ENCODE peak calls at places on chromosomes 4 and X, in five cellular contexts. H is NB4; L is activated CD4-positive, alpha-beta T cell treated with anti-CD3 and anti-CD28 coated beads, Interleukin-2, amount 10 ng/mL, durations not matched to agents 7 days and 5 days; K is GM10248; S is HT-29. Y is an unnamed sample.

GRCh38 chr4:107444-108429 is 16.6 kb upstream of the ZNF718 start:
- DNase-seq in H (no peak), L (no peak), K (no peak), S (no peak), Y (no peak)

GRCh38 chrX:8042304-8042703 is 115.1 kb upstream of the PNPLA4 start:
- DNase-seq in H (peak), L (no peak), K (no peak), S (peak), Y (no peak)

GRCh38 chr4:139933104-139933503 is 220.9 kb downstream of the MAML3 start:
- DNase-seq in H (no peak), L (no peak), K (no peak), S (no peak), Y (no peak)

GRCh38 chr4:97013309-97014106 is 1129.8 kb downstream of the STPG2 start:
- DNase-seq in H (no peak), L (no peak), K (no peak), S (peak), Y (no peak)

GRCh38 chr4:791866-792630 is 33.9 kb downstream of the CPLX1 start:
- DNase-seq in H (no peak), L (peak), K (peak), S (no peak), Y (no peak)

GRCh38 chr4:97367878-97368277 is 775.4 kb downstream of the STPG2 start:
- DNase-seq in H (no peak), L (no peak), K (no peak), S (no peak), Y (peak)

GRCh38 chr4:110124721-110125120 is 73.7 kb downstream of the ELOVL6 start:
- DNase-seq in H (no peak), L (no peak), K (peak), S (no peak), Y (no peak)

GRCh38 chr4:145101091-145101490 is 3.0 kb downstream of the ABCE1 start:
- DNase-seq in H (peak), L (no peak), K (no peak), S (no peak), Y (no peak)

GRCh38 chr4:19462117-19462516 is 789.6 kb upstream of the SLIT2 start:
- DNase-seq in H (no peak), L (no peak), K (no peak), S (no peak), Y (no peak)

GRCh38 chr4:140372607-140373327 is 679 bp upstream of the SCOC start:
- DNase-seq in H (peak), L (peak), K (peak), S (no peak), Y (no peak)

GRCh38 chr4:176788248-176788647 is 4.5 kb downstream of the VEGFC start:
- DNase-seq in H (no peak), L (no peak), K (no peak), S (no peak), Y (no peak)

GRCh38 chr4:87069037-87069742 is 134.4 kb downstream of the AFF1 start:
- DNase-seq in H (no peak), L (no peak), K (no peak), S (no peak), Y (no peak)

GRCh38 chr4:3522326-3522640 is 9.9 kb downstream of the LRPAP1 start:
- DNase-seq in H (no peak), L (no peak), K (no peak), S (no peak), Y (no peak)

GRCh38 chrX:9807355-9808182 is 21.3 kb downstream of the SHROOM2 start:
- DNase-seq in H (no peak), L (no peak), K (no peak), S (no peak), Y (no peak)

GRCh38 chr4:99383833-99384392 is 31.4 kb upstream of the ADH1C start:
- DNase-seq in H (no peak), L (no peak), K (no peak), S (no peak), Y (no peak)

GRCh38 chrX:30577362-30577961 is at the start of gene TASL:
- DNase-seq in H (peak), L (peak), K (peak), S (no peak), Y (no peak)

GRCh38 chr4:187814737-187815465 is 180.7 kb upstream of the ZFP42 start:
- DNase-seq in H (no peak), L (no peak), K (no peak), S (no peak), Y (no peak)

GRCh38 chrX:3951859-3952258 is 238.4 kb upstream of the PRKX start:
- DNase-seq in H (no peak), L (no peak), K (no peak), S (no peak), Y (no peak)

GRCh38 chrX:52363247-52363883 is 5.5 kb upstream of the XAGE2 start:
- DNase-seq in H (peak), L (no peak), K (no peak), S (peak), Y (peak)

GRCh38 chr4:172962564-172963353 is 205.9 kb upstream of the GALNT7 start:
- DNase-seq in H (no peak), L (no peak), K (no peak), S (peak), Y (no peak)

GRCh38 chr4:181301735-181302380 is 941.3 kb upstream of the TENM3 start:
- DNase-seq in H (peak), L (peak), K (no peak), S (peak), Y (peak)

GRCh38 chr4:94995684-94996394 is 238.1 kb downstream of the BMPR1B start:
- DNase-seq in H (no peak), L (no peak), K (no peak), S (no peak), Y (no peak)

GRCh38 chr4:33649015-33649414 is 2595.3 kb downstream of the ARAP2 start:
- DNase-seq in H (peak), L (no peak), K (no peak), S (peak), Y (no peak)

GRCh38 chr4:87848622-87849351 is 16.0 kb downstream of the MEPE start:
- DNase-seq in H (peak), L (peak), K (peak), S (peak), Y (peak)

GRCh38 chr4:165537028-165537648 is 158.3 kb downstream of the CPE start:
- DNase-seq in H (peak), L (no peak), K (peak), S (peak), Y (peak)

GRCh38 chr4:158018090-158018808 is 154.6 kb downstream of the GASK1B start:
- DNase-seq in H (no peak), L (no peak), K (no peak), S (no peak), Y (no peak)

GRCh38 chr4:126957555-126958440 is 675.0 kb upstream of the INTU start:
- DNase-seq in H (no peak), L (no peak), K (no peak), S (no peak), Y (no peak)

GRCh38 chrX:72126539-72127140 is 5.1 kb downstream of the RTL5 start:
- DNase-seq in H (peak), L (peak), K (peak), S (peak), Y (peak)